ENCODE peak calls at places on chromosomes 3 and 15, in ten cellular contexts. One of them, this sample, is unnamed.

GRCh38 chr3:132180337-132180791 is 136.8 kb upstream of the ACP3 start:
- DNase-seq in tibial artery: no peak
- DNase-seq in sigmoid colon: no peak
- DNase-seq in OCI-LY7: peak
- DNase-seq in CD8-positive, alpha-beta T cell: no peak
- DNase-seq in body of pancreas: no peak
- DNase-seq in astrocyte of the spinal cord: peak
- DNase-seq in GM12864: peak
- DNase-seq in RWPE1: peak
- DNase-seq in foreskin fibroblast: peak
- DNase-seq in this sample: peak

GRCh38 chr3:23198801-23199200 is 4.3 kb upstream of the UBE2E2 start:
- DNase-seq in tibial artery: no peak
- DNase-seq in sigmoid colon: no peak
- DNase-seq in OCI-LY7: no peak
- DNase-seq in CD8-positive, alpha-beta T cell: no peak
- DNase-seq in body of pancreas: no peak
- DNase-seq in astrocyte of the spinal cord: no peak
- DNase-seq in GM12864: no peak
- DNase-seq in RWPE1: no peak
- DNase-seq in foreskin fibroblast: peak
- DNase-seq in this sample: no peak

GRCh38 chr3:115381573-115381912 is 234.5 kb upstream of the ZBTB20 start:
- DNase-seq in tibial artery: no peak
- DNase-seq in sigmoid colon: no peak
- DNase-seq in OCI-LY7: no peak
- DNase-seq in CD8-positive, alpha-beta T cell: no peak
- DNase-seq in body of pancreas: no peak
- DNase-seq in astrocyte of the spinal cord: no peak
- DNase-seq in GM12864: no peak
- DNase-seq in RWPE1: no peak
- DNase-seq in foreskin fibroblast: no peak
- DNase-seq in this sample: no peak

GRCh38 chr3:113985526-113985925 is 37.7 kb downstream of the ZDHHC23 start:
- DNase-seq in tibial artery: no peak
- DNase-seq in sigmoid colon: no peak
- DNase-seq in OCI-LY7: peak
- DNase-seq in CD8-positive, alpha-beta T cell: no peak
- DNase-seq in body of pancreas: no peak
- DNase-seq in astrocyte of the spinal cord: no peak
- DNase-seq in GM12864: no peak
- DNase-seq in RWPE1: no peak
- DNase-seq in foreskin fibroblast: no peak
- DNase-seq in this sample: peak

GRCh38 chr15:73632670-73633058 is 525 bp downstream of the NPTN start:
- DNase-seq in tibial artery: no peak
- DNase-seq in sigmoid colon: peak
- DNase-seq in OCI-LY7: peak
- DNase-seq in CD8-positive, alpha-beta T cell: no peak
- DNase-seq in body of pancreas: no peak
- DNase-seq in astrocyte of the spinal cord: no peak
- DNase-seq in GM12864: no peak
- DNase-seq in RWPE1: no peak
- DNase-seq in foreskin fibroblast: no peak
- DNase-seq in this sample: no peak

GRCh38 chr3:45480218-45480617 is 91.8 kb downstream of the LARS2 start:
- DNase-seq in tibial artery: no peak
- DNase-seq in sigmoid colon: no peak
- DNase-seq in OCI-LY7: no peak
- DNase-seq in CD8-positive, alpha-beta T cell: no peak
- DNase-seq in body of pancreas: no peak
- DNase-seq in astrocyte of the spinal cord: no peak
- DNase-seq in GM12864: no peak
- DNase-seq in RWPE1: peak
- DNase-seq in foreskin fibroblast: no peak
- DNase-seq in this sample: no peak

GRCh38 chr15:61459785-61460707 is 230.9 kb upstream of the RORA start:
- DNase-seq in tibial artery: no peak
- DNase-seq in sigmoid colon: no peak
- DNase-seq in OCI-LY7: no peak
- DNase-seq in CD8-positive, alpha-beta T cell: no peak
- DNase-seq in body of pancreas: no peak
- DNase-seq in astrocyte of the spinal cord: peak
- DNase-seq in GM12864: no peak
- DNase-seq in RWPE1: peak
- DNase-seq in foreskin fibroblast: peak
- DNase-seq in this sample: no peak

GRCh38 chr3:186124618-186125017 is 15.7 kb upstream of the ETV5 start:
- DNase-seq in tibial artery: no peak
- DNase-seq in sigmoid colon: no peak
- DNase-seq in OCI-LY7: no peak
- DNase-seq in CD8-positive, alpha-beta T cell: no peak
- DNase-seq in body of pancreas: peak
- DNase-seq in astrocyte of the spinal cord: peak
- DNase-seq in GM12864: no peak
- DNase-seq in RWPE1: no peak
- DNase-seq in foreskin fibroblast: no peak
- DNase-seq in this sample: no peak

GRCh38 chr3:84621823-84622222 is 337.0 kb upstream of the CADM2 start:
- DNase-seq in tibial artery: no peak
- DNase-seq in sigmoid colon: no peak
- DNase-seq in OCI-LY7: no peak
- DNase-seq in CD8-positive, alpha-beta T cell: no peak
- DNase-seq in body of pancreas: no peak
- DNase-seq in astrocyte of the spinal cord: no peak
- DNase-seq in GM12864: no peak
- DNase-seq in RWPE1: no peak
- DNase-seq in foreskin fibroblast: no peak
- DNase-seq in this sample: no peak

GRCh38 chr3:65436580-65436979 is 602.1 kb downstream of the MAGI1 start:
- DNase-seq in tibial artery: no peak
- DNase-seq in sigmoid colon: no peak
- DNase-seq in OCI-LY7: peak
- DNase-seq in CD8-positive, alpha-beta T cell: no peak
- DNase-seq in body of pancreas: no peak
- DNase-seq in astrocyte of the spinal cord: peak
- DNase-seq in GM12864: no peak
- DNase-seq in RWPE1: no peak
- DNase-seq in foreskin fibroblast: peak
- DNase-seq in this sample: no peak

GRCh38 chr3:53812434-53812833 is 33.8 kb downstream of the CHDH start:
- DNase-seq in tibial artery: peak
- DNase-seq in sigmoid colon: peak
- DNase-seq in OCI-LY7: no peak
- DNase-seq in CD8-positive, alpha-beta T cell: no peak
- DNase-seq in body of pancreas: no peak
- DNase-seq in astrocyte of the spinal cord: no peak
- DNase-seq in GM12864: no peak
- DNase-seq in RWPE1: no peak
- DNase-seq in foreskin fibroblast: no peak
- DNase-seq in this sample: no peak

GRCh38 chr15:98823012-98823458 is 174.7 kb downstream of the IGF1R start:
- DNase-seq in tibial artery: no peak
- DNase-seq in sigmoid colon: no peak
- DNase-seq in OCI-LY7: no peak
- DNase-seq in CD8-positive, alpha-beta T cell: no peak
- DNase-seq in body of pancreas: no peak
- DNase-seq in astrocyte of the spinal cord: peak
- DNase-seq in GM12864: no peak
- DNase-seq in RWPE1: no peak
- DNase-seq in foreskin fibroblast: peak
- DNase-seq in this sample: no peak

DNA sequence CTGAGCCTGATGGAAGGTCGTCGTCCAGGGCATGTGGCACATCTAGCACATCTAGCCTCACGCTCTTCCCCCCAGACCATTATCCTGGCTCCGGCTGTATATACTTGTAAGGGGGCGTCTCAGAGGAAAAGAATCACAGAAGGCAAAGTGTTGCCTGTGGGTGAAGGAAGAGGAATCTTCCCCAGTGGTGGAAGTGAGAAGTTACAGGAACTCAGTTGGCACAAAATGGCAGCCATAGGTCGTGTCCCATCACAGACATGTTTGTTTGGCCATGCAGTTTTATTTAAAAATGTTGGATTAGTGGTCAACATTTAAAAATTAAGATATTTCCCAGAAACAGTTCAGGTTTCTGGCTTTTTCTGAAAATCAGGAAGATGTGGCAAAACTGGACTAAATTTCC is 13.6 kb downstream of the GALNT15 start:
- DNase-seq in tibial artery: no peak
- DNase-seq in sigmoid colon: no peak
- DNase-seq in OCI-LY7: no peak
- DNase-seq in CD8-positive, alpha-beta T cell: no peak
- DNase-seq in body of pancreas: no peak
- DNase-seq in astrocyte of the spinal cord: no peak
- DNase-seq in GM12864: no peak
- DNase-seq in RWPE1: no peak
- DNase-seq in foreskin fibroblast: no peak
- DNase-seq in this sample: no peak
- TF ChIP-seq CTCF in tibial artery: no peak
- TF ChIP-seq CTCF in sigmoid colon: no peak
- TF ChIP-seq CTCF in OCI-LY7: no peak
- TF ChIP-seq CTCF in CD8-positive, alpha-beta T cell: no peak
- TF ChIP-seq CTCF in body of pancreas: no peak
- TF ChIP-seq CTCF in astrocyte of the spinal cord: no peak
- TF ChIP-seq CTCF in GM12864: no peak
- TF ChIP-seq CTCF in RWPE1: no peak
- TF ChIP-seq CTCF in foreskin fibroblast: no peak
- TF ChIP-seq CTCF in this sample: no peak

DNA sequence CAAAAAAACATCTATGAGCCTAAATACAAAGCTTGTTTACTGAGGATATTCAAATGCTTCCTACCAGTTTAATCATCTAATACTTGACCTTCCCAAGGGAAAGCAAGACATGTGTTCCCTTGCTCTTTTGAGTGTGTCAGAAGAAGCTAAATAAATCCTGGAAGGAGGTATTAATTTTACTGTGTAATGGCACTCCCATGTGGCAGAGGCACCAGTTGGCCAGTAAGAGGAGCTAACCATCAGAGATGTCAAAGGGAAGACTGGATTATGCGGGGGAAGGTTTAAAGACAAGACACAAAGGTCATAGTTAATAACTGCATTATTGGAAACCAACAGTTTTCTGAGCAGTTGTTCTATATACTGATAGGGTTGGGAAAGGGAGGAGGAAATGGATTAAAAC is 125.1 kb downstream of the SUCLG2 start:
- DNase-seq in tibial artery: no peak
- DNase-seq in sigmoid colon: no peak
- DNase-seq in OCI-LY7: peak
- DNase-seq in CD8-positive, alpha-beta T cell: no peak
- DNase-seq in body of pancreas: no peak
- DNase-seq in astrocyte of the spinal cord: no peak
- DNase-seq in GM12864: no peak
- DNase-seq in RWPE1: no peak
- DNase-seq in foreskin fibroblast: peak
- DNase-seq in this sample: no peak
- TF ChIP-seq CTCF in tibial artery: no peak
- TF ChIP-seq CTCF in sigmoid colon: no peak
- TF ChIP-seq CTCF in OCI-LY7: peak
- TF ChIP-seq CTCF in CD8-positive, alpha-beta T cell: no peak
- TF ChIP-seq CTCF in body of pancreas: no peak
- TF ChIP-seq CTCF in astrocyte of the spinal cord: no peak
- TF ChIP-seq CTCF in GM12864: no peak
- TF ChIP-seq CTCF in RWPE1: no peak
- TF ChIP-seq CTCF in foreskin fibroblast: no peak
- TF ChIP-seq CTCF in this sample: no peak

DNA sequence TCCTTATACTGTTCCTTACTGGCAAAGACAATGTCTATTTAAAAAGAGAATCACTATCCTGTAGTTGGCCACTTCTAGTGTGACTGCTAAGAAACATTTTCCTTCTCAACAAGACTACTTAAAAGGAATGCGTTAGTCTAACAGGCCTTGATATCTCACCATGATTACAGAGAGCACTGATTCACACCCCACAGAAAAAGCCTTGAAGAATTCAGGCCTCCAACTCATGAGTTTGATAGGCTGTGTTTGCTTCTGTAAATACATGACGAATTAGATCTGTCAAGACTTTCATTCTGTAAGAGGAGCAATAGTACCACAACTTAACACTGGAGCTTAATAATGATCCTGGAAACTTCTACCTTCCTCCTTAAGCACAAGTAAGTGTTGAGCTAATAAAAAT is 432.8 kb upstream of the NR2F2 start:
- DNase-seq in tibial artery: no peak
- DNase-seq in sigmoid colon: no peak
- DNase-seq in OCI-LY7: no peak
- DNase-seq in CD8-positive, alpha-beta T cell: no peak
- DNase-seq in body of pancreas: no peak
- DNase-seq in astrocyte of the spinal cord: no peak
- DNase-seq in GM12864: no peak
- DNase-seq in RWPE1: no peak
- DNase-seq in foreskin fibroblast: no peak
- DNase-seq in this sample: no peak
- TF ChIP-seq CTCF in tibial artery: no peak
- TF ChIP-seq CTCF in sigmoid colon: no peak
- TF ChIP-seq CTCF in OCI-LY7: no peak
- TF ChIP-seq CTCF in CD8-positive, alpha-beta T cell: no peak
- TF ChIP-seq CTCF in body of pancreas: no peak
- TF ChIP-seq CTCF in astrocyte of the spinal cord: no peak
- TF ChIP-seq CTCF in GM12864: no peak
- TF ChIP-seq CTCF in RWPE1: no peak
- TF ChIP-seq CTCF in foreskin fibroblast: no peak
- TF ChIP-seq CTCF in this sample: no peak

GRCh38 chr3:117443014-117443413 is 733.4 kb downstream of the TUSC7 start:
- DNase-seq in tibial artery: no peak
- DNase-seq in sigmoid colon: no peak
- DNase-seq in OCI-LY7: no peak
- DNase-seq in CD8-positive, alpha-beta T cell: no peak
- DNase-seq in body of pancreas: no peak
- DNase-seq in astrocyte of the spinal cord: no peak
- DNase-seq in GM12864: no peak
- DNase-seq in RWPE1: peak
- DNase-seq in foreskin fibroblast: peak
- DNase-seq in this sample: no peak

GRCh38 chr3:117435481-117435880 is 725.9 kb downstream of the TUSC7 start:
- DNase-seq in tibial artery: no peak
- DNase-seq in sigmoid colon: no peak
- DNase-seq in OCI-LY7: no peak
- DNase-seq in CD8-positive, alpha-beta T cell: no peak
- DNase-seq in body of pancreas: no peak
- DNase-seq in astrocyte of the spinal cord: no peak
- DNase-seq in GM12864: no peak
- DNase-seq in RWPE1: no peak
- DNase-seq in foreskin fibroblast: no peak
- DNase-seq in this sample: no peak

GRCh38 chr3:117441851-117442250 is 732.3 kb downstream of the TUSC7 start:
- DNase-seq in tibial artery: no peak
- DNase-seq in sigmoid colon: no peak
- DNase-seq in OCI-LY7: no peak
- DNase-seq in CD8-positive, alpha-beta T cell: no peak
- DNase-seq in body of pancreas: no peak
- DNase-seq in astrocyte of the spinal cord: no peak
- DNase-seq in GM12864: no peak
- DNase-seq in RWPE1: no peak
- DNase-seq in foreskin fibroblast: no peak
- DNase-seq in this sample: no peak

GRCh38 chr3:117444175-117444574 is 734.6 kb downstream of the TUSC7 start:
- DNase-seq in tibial artery: no peak
- DNase-seq in sigmoid colon: no peak
- DNase-seq in OCI-LY7: no peak
- DNase-seq in CD8-positive, alpha-beta T cell: no peak
- DNase-seq in body of pancreas: no peak
- DNase-seq in astrocyte of the spinal cord: no peak
- DNase-seq in GM12864: no peak
- DNase-seq in RWPE1: no peak
- DNase-seq in foreskin fibroblast: no peak
- DNase-seq in this sample: no peak

GRCh38 chr3:117439812-117440211 is 730.2 kb downstream of the TUSC7 start:
- DNase-seq in tibial artery: no peak
- DNase-seq in sigmoid colon: no peak
- DNase-seq in OCI-LY7: no peak
- DNase-seq in CD8-positive, alpha-beta T cell: no peak
- DNase-seq in body of pancreas: peak
- DNase-seq in astrocyte of the spinal cord: peak
- DNase-seq in GM12864: no peak
- DNase-seq in RWPE1: no peak
- DNase-seq in foreskin fibroblast: peak
- DNase-seq in this sample: no peak
- TF ChIP-seq CTCF in tibial artery: peak
- TF ChIP-seq CTCF in sigmoid colon: no peak
- TF ChIP-seq CTCF in OCI-LY7: no peak
- TF ChIP-seq CTCF in CD8-positive, alpha-beta T cell: no peak
- TF ChIP-seq CTCF in body of pancreas: peak
- TF ChIP-seq CTCF in astrocyte of the spinal cord: peak
- TF ChIP-seq CTCF in GM12864: no peak
- TF ChIP-seq CTCF in RWPE1: no peak
- TF ChIP-seq CTCF in foreskin fibroblast: peak
- TF ChIP-seq CTCF in this sample: no peak